ENCODE peak calls at places on chromosome X, in eight cellular contexts. U is SJSA1; B is GM23248; H is dorsolateral prefrontal cortex; K is iPS DF 6.9; I is Caco-2; Q is bronchial epithelial cell; Y is CD8-positive, alpha-beta memory T cell. F is an unnamed sample.

GRCh38 chrX:109347618-109348017 is 134.3 kb downstream of the GUCY2F start:
- DNase-seq in U (peak), B (peak), H (no peak), K (no peak), I (no peak), Q (peak), Y (no peak), F (peak)

GRCh38 chrX:96538104-96538725 is 146.4 kb upstream of the DIAPH2 start:
- DNase-seq in U (no peak), B (no peak), H (no peak), K (no peak), I (peak), Q (no peak), Y (no peak), F (peak)

GRCh38 chrX:56766554-56767412 is 37.7 kb downstream of the NBDY start:
- DNase-seq in U (no peak), B (peak), H (peak), K (no peak), I (no peak), Q (no peak), Y (no peak), F (peak)

GRCh38 chrX:22577181-22577580 is 304.5 kb downstream of the CBLL2 start:
- DNase-seq in U (peak), B (peak), H (no peak), K (no peak), I (no peak), Q (peak), Y (no peak), F (peak)

GRCh38 chrX:152658302-152658701 is 20.6 kb downstream of the GABRQ start:
- DNase-seq in U (no peak), B (no peak), H (no peak), K (no peak), I (no peak), Q (no peak), Y (no peak), F (no peak)

GRCh38 chrX:103520391-103520790 is 1.1 kb upstream of the RAB40A start:
- DNase-seq in U (peak), B (peak), H (no peak), K (no peak), I (no peak), Q (no peak), Y (no peak), F (peak)

GRCh38 chrX:72048515-72049455 is 82.9 kb downstream of the RTL5 start:
- DNase-seq in U (no peak), B (no peak), H (no peak), K (no peak), I (peak), Q (no peak), Y (no peak), F (no peak)

GRCh38 chrX:54923376-54923775 is 2.8 kb downstream of the TRO start:
- DNase-seq in U (no peak), B (no peak), H (no peak), K (no peak), I (no peak), Q (no peak), Y (no peak), F (no peak)

GRCh38 chrX:41167888-41168287 is 82.6 kb downstream of the USP9X start:
- DNase-seq in U (no peak), B (peak), H (no peak), K (no peak), I (no peak), Q (peak), Y (no peak), F (no peak)

GRCh38 chrX:119150163-119151135 is 22.8 kb upstream of the KIAA1210 start:
- DNase-seq in U (no peak), B (no peak), H (no peak), K (no peak), I (no peak), Q (no peak), Y (no peak), F (no peak)

GRCh38 chrX:24619647-24620046 is 27.5 kb downstream of the PCYT1B start:
- DNase-seq in U (peak), B (peak), H (no peak), K (no peak), I (no peak), Q (peak), Y (no peak), F (peak)

GRCh38 chrX:16113978-16114554 is 9.3 kb upstream of the GRPR start:
- DNase-seq in U (no peak), B (peak), H (no peak), K (no peak), I (no peak), Q (no peak), Y (no peak), F (no peak)

GRCh38 chrX:12042615-12043014 is 95.7 kb upstream of the FRMPD4 start:
- DNase-seq in U (no peak), B (no peak), H (no peak), K (no peak), I (no peak), Q (no peak), Y (no peak), F (no peak)

GRCh38 chrX:39721570-39722279 is 376.0 kb downstream of the BCOR start:
- DNase-seq in U (no peak), B (peak), H (no peak), K (no peak), I (no peak), Q (no peak), Y (no peak), F (peak)

GRCh38 chrX:48997455-48997854 is 4.6 kb downstream of the GRIPAP1 start:
- DNase-seq in U (no peak), B (no peak), H (no peak), K (no peak), I (no peak), Q (no peak), Y (no peak), F (no peak)

GRCh38 chrX:651922-652775 is 21.6 kb downstream of the SHOX start:
- DNase-seq in U (no peak), B (no peak), H (no peak), K (no peak), I (no peak), Q (no peak), Y (no peak), F (no peak)

GRCh38 chrX:109872021-109872730 is 130.7 kb upstream of the TMEM164 start:
- DNase-seq in U (no peak), B (peak), H (no peak), K (no peak), I (no peak), Q (no peak), Y (no peak), F (peak)

GRCh38 chrX:133171962-133172708 is 46.0 kb downstream of the TFDP3 start:
- DNase-seq in U (peak), B (peak), H (no peak), K (no peak), I (no peak), Q (peak), Y (no peak), F (peak)

GRCh38 chrX:119870626-119871131 is 854 bp downstream of the RNF113A start:
- DNase-seq in U (peak), B (peak), H (no peak), K (no peak), I (no peak), Q (no peak), Y (peak), F (no peak)

GRCh38 chrX:139924069-139924695 is 8.7 kb downstream of the ATP11C start:
- DNase-seq in U (no peak), B (no peak), H (no peak), K (no peak), I (no peak), Q (no peak), Y (no peak), F (no peak)
- H3K4me3 ChIP-seq in U (no peak), B (no peak), H (no peak), K (no peak), I (no peak), Q (no peak), Y (no peak), F (no peak)

GRCh38 chrX:115892056-115892708 is 278.4 kb upstream of the AGTR2 start:
- DNase-seq in U (no peak), B (peak), H (no peak), K (no peak), I (no peak), Q (peak), Y (no peak), F (peak)

GRCh38 chrX:115895678-115896329 is 274.7 kb upstream of the AGTR2 start:
- DNase-seq in U (no peak), B (no peak), H (no peak), K (no peak), I (no peak), Q (no peak), Y (no peak), F (no peak)

GRCh38 chrX:115894087-115894486 is 276.5 kb upstream of the AGTR2 start:
- DNase-seq in U (no peak), B (no peak), H (no peak), K (no peak), I (no peak), Q (no peak), Y (no peak), F (peak)

GRCh38 chrX:115896362-115896761 is 274.2 kb upstream of the AGTR2 start:
- DNase-seq in U (no peak), B (no peak), H (no peak), K (no peak), I (no peak), Q (no peak), Y (no peak), F (no peak)

GRCh38 chrX:115892787-115893671 is 277.5 kb upstream of the AGTR2 start:
- DNase-seq in U (no peak), B (peak), H (peak), K (no peak), I (no peak), Q (no peak), Y (peak), F (peak)
- H3K4me3 ChIP-seq in U (no peak), B (no peak), H (peak), K (no peak), I (no peak), Q (no peak), Y (no peak), F (peak)

DNA sequence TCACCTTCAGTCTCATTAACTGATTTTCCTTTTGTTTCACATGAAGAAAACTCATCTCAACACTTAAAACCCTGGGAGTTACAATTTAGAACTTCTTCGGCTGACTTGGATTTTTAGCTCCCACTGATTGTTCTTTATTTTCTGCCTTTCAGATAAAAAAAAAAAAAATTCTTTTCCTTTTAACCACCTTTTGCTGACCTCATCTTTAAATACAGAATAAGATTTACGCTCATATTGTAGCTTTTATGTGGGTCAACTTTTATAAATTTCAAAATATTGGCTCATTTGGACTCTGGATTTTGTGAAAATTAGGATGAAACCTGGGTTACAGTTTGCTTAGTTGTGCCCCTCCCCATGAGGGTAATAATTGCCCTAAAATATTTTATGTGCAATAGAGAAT is 659.3 kb downstream of the ZNF674 start:
- DNase-seq in U (no peak), B (no peak), H (no peak), K (no peak), I (no peak), Q (no peak), Y (no peak), F (no peak)
- H3K4me3 ChIP-seq in U (no peak), B (no peak), H (no peak), K (no peak), I (no peak), Q (no peak), Y (no peak), F (no peak)

DNA sequence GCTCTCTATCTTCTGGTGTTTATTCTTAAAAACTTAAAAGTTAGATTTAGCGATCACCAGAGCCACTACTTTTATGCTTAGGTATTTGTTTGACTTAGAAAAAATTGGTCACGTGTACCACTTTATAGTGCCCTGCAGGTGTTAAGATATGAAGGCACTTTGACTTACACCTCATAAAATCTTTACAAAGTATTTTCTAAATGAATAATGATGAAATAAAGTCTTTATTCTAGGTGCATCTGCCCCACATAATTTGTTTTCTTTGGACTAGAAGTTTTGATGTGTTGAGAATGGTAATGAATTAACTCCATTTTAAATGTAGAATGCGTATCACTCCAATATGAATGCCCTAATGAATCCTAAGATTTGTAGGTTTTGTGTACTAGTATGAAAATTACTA is 2.9 kb downstream of the FMR1 start:
- DNase-seq in U (no peak), B (no peak), H (no peak), K (no peak), I (no peak), Q (no peak), Y (no peak), F (no peak)
- H3K4me3 ChIP-seq in U (no peak), B (no peak), H (peak), K (no peak), I (no peak), Q (no peak), Y (no peak), F (no peak)

DNA sequence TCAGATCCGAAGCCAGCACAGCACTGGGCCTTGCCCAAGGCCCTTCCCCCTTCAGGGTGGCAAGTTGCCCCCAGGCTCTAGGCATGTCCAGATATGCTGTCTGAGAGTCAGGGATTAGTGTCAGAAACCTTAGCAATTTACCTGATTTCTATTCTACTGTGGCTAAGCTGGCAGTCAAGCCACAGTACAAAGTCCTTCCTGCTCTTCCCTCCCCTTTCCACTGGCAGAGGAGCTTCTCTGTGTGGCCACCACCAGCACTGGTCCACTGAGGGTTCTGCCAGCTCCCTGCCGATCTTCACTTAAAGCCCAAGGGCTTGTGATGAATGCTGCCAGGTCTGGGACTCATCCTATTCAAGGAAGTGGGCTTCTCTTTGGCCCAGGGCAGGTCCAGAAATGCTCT is 324.5 kb upstream of the RPS6KA3 start:
- DNase-seq in U (no peak), B (no peak), H (no peak), K (no peak), I (no peak), Q (no peak), Y (no peak), F (no peak)
- H3K4me3 ChIP-seq in U (no peak), B (no peak), H (no peak), K (no peak), I (no peak), Q (no peak), Y (no peak), F (no peak)

DNA sequence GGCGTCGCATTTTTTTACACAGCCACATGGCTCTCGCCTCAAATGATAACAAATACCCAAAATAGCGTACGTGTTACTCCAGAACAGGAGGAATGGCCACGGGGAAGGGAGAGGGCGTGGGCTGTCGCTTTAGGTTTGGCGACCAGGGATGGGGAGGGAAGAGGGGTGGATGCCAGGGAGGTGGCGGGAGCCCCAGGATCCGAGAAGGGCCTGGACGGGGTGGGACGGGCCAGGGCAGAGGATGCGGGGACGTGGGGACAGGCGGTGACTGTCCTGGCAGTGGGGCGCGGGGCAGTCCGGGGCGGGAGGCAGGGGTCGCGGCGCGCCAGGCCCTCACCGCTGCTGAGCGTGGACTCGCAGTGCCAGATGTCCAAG is 631 bp downstream of the TMEM47 start:
- DNase-seq in U (no peak), B (peak), H (no peak), K (no peak), I (no peak), Q (no peak), Y (no peak), F (no peak)
- H3K4me3 ChIP-seq in U (peak), B (peak), H (peak), K (peak), I (peak), Q (peak), Y (no peak), F (peak)

GRCh38 chrX:129808163-129808828 is 28.5 kb downstream of the SASH3 start:
- DNase-seq in U (no peak), B (peak), H (no peak), K (no peak), I (no peak), Q (no peak), Y (no peak), F (peak)

GRCh38 chrX:129813662-129814061 is 30.0 kb downstream of the ZDHHC9 start:
- DNase-seq in U (no peak), B (no peak), H (no peak), K (no peak), I (no peak), Q (no peak), Y (no peak), F (no peak)

DNA sequence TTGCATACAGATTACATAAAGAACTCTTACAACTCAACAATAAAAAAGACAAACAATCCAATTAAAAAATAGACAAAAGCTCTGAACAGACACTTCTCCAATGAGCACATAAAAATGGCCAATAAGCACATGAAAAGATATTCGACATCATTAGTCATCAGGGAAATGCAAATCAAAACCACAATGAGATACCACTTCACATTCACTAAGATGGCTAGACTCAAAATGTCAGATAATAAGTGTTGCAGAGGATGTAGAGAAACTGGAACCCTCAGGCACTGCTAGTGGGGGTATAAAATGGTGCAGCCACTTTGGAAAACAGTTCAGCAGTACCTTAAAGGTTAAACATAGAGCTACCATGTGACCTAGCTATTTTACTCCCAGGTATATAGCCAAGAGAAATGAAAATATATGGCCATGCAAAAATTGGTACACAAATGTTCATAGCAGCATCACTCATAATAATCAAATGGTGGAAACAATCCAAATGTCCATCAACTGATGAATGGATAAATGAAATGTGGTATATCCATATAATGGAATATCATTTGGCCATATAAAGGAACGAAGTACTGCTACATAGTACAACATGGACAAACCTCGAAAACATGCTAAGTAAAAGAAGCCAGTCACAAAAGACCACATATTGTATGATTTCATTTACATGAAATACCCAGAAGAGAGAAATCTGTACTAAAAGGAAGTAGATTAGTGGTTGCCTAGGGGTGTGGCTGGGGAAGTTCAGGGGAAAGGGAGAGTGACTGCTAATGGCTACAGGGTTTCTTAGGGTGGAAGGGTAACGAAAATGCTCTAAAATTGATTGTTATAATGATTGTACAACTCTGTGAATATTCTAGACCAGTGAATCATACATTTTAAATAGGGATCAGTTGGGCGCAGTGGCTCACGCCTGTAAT is 29.3 kb downstream of the SASH3 start:
- DNase-seq in U (no peak), B (peak), H (no peak), K (no peak), I (no peak), Q (peak), Y (no peak), F (peak)
- H3K4me3 ChIP-seq in U (no peak), B (no peak), H (no peak), K (no peak), I (no peak), Q (no peak), Y (no peak), F (no peak)